ENCODE peak calls at places on chromosomes 4 and X, in four cellular contexts. R is H9; M is NCI-H345; D is activated T-cell treated with anti-CD3 and anti-CD28 coated beads, Interleukin-2, amount 50 U/mL, for 48 hours. T is an unnamed sample.
A peak's percentile ranks its signal among the peaks of the same experiment; 100 is the strongest.

GRCh38 chr4:84878090-84878489 is 88.4 kb downstream of the WDFY3 start:
- DNase-seq in R (no peak), M (no peak), D (no peak), T (no peak)

GRCh38 chrX:114344756-114345155 is 239.1 kb upstream of the HTR2C start:
- DNase-seq in R (no peak), M (peak; percentile 7), D (no peak), T (no peak)

GRCh38 chr4:52950226-52950625 is 88.1 kb downstream of the RASL11B start:
- DNase-seq in R (no peak), M (no peak), D (no peak), T (no peak)

GRCh38 chr4:39698424-39699009 is 581 bp downstream of the UBE2K start:
- DNase-seq in R (peak; percentile 61), M (peak; percentile 26), D (peak; percentile 69), T (no peak)

GRCh38 chr4:16530688-16531635 is 304.7 kb upstream of the TAPT1 start:
- DNase-seq in R (no peak), M (no peak), D (no peak), T (no peak)

GRCh38 chr4:187608001-187608421 is 387.6 kb upstream of the ZFP42 start:
- DNase-seq in R (no peak), M (no peak), D (no peak), T (no peak)

GRCh38 chr4:42845586-42845985 is 46.9 kb upstream of the GRXCR1 start:
- DNase-seq in R (no peak), M (no peak), D (no peak), T (no peak)

GRCh38 chr4:188113156-188113555 is 3.8 kb upstream of the TRIML2 start:
- DNase-seq in R (no peak), M (no peak), D (no peak), T (no peak)

GRCh38 chrX:154408659-154409221 is 314 bp downstream of the DNASE1L1 start:
- DNase-seq in R (no peak), M (no peak), D (no peak), T (no peak)

GRCh38 chr4:152283806-152284470 is 252.0 kb downstream of the FBXW7 start:
- DNase-seq in R (no peak), M (no peak), D (no peak), T (peak; percentile 5)

GRCh38 chr4:55634417-55635128 is 1.5 kb downstream of the NMU start:
- DNase-seq in R (no peak), M (no peak), D (no peak), T (no peak)

GRCh38 chrX:23783569-23784486 is 855 bp downstream of the SAT1 start:
- DNase-seq in R (no peak), M (no peak), D (no peak), T (no peak)

GRCh38 chr4:125013891-125014290 is 300.9 kb upstream of the FAT4 start:
- DNase-seq in R (peak; percentile 30), M (no peak), D (no peak), T (no peak)

GRCh38 chr4:94595880-94596483 is 144.2 kb downstream of the PDLIM5 start:
- DNase-seq in R (no peak), M (peak; percentile 1), D (no peak), T (peak; percentile 31)

GRCh38 chr4:148795156-148795864 is 353.1 kb upstream of the NR3C2 start:
- DNase-seq in R (peak; percentile 39), M (no peak), D (no peak), T (no peak)

GRCh38 chr4:148589182-148589581 is 147.0 kb upstream of the NR3C2 start:
- DNase-seq in R (no peak), M (no peak), D (no peak), T (no peak)

GRCh38 chr4:84032372-84032771 is 466.7 kb downstream of the NKX6-1 start:
- DNase-seq in R (no peak), M (no peak), D (no peak), T (no peak)

GRCh38 chr4:107619731-107620130 is 100.3 kb downstream of the PAPSS1 start:
- DNase-seq in R (no peak), M (no peak), D (no peak), T (no peak)

GRCh38 chr4:127889903-127890302 is 9.2 kb downstream of the PLK4 start:
- DNase-seq in R (no peak), M (no peak), D (no peak), T (no peak)

GRCh38 chr4:159401791-159402380 is 299.0 kb downstream of the RAPGEF2 start:
- DNase-seq in R (no peak), M (no peak), D (no peak), T (no peak)

GRCh38 chrX:50700921-50701320 is 113.1 kb downstream of the SHROOM4 start:
- DNase-seq in R (no peak), M (no peak), D (no peak), T (no peak)

GRCh38 chr4:5712517-5712916 is 1.5 kb downstream of the EVC start:
- DNase-seq in R (no peak), M (no peak), D (no peak), T (no peak)

T was measured in DMS153.